ENCODE peak calls at places on chromosomes 7 and 10, in five cellular contexts. N, O, U, K and J are unnamed samples.

GRCh38 chr10:51983481-51983880 is 284.1 kb upstream of the CSTF2T start:
- DNase-seq in N (no peak), O (no peak), U (no peak), K (no peak), J (no peak)

GRCh38 chr10:22693371-22693784 is 21.0 kb downstream of the PIP4K2A start:
- DNase-seq in N (no peak), O (no peak), U (no peak), K (peak), J (no peak)

GRCh38 chr7:26187380-26188290 is 12.9 kb downstream of the HNRNPA2B1 start:
- DNase-seq in N (no peak), O (peak), U (no peak), K (no peak), J (no peak)

GRCh38 chr7:71626206-71626605 is 494.3 kb downstream of the GALNT17 start:
- DNase-seq in N (no peak), O (no peak), U (no peak), K (peak), J (no peak)

GRCh38 chr7:1755783-1756626 is 85.9 kb downstream of the ELFN1 start:
- DNase-seq in N (no peak), O (no peak), U (no peak), K (no peak), J (no peak)

GRCh38 chr7:50632561-50633413 is 67.6 kb upstream of the DDC start:
- DNase-seq in N (peak), O (peak), U (no peak), K (peak), J (peak)

GRCh38 chr10:63437334-63437949 is 28.3 kb downstream of the JMJD1C start:
- DNase-seq in N (no peak), O (no peak), U (no peak), K (peak), J (no peak)

GRCh38 chr10:28711079-28711478 is 33.8 kb downstream of the BAMBI start:
- DNase-seq in N (no peak), O (no peak), U (no peak), K (peak), J (no peak)

GRCh38 chr10:62907470-62908212 is 91.5 kb upstream of the EGR2 start:
- DNase-seq in N (no peak), O (no peak), U (no peak), K (no peak), J (no peak)

GRCh38 chr10:3192856-3193635 is 20.5 kb upstream of the PITRM1 start:
- DNase-seq in N (peak), O (no peak), U (peak), K (peak), J (peak)

GRCh38 chr10:57696641-57697040 is 571.1 kb downstream of the IPMK start:
- DNase-seq in N (peak), O (no peak), U (no peak), K (peak), J (no peak)

GRCh38 chr10:132144086-132144485 is 42.7 kb upstream of the DPYSL4 start:
- DNase-seq in N (no peak), O (no peak), U (no peak), K (no peak), J (no peak)

GRCh38 chr10:120508393-120508792 is 51.4 kb downstream of the PLPP4 start:
- DNase-seq in N (peak), O (no peak), U (no peak), K (peak), J (no peak)

GRCh38 chr7:108253275-108254044 is 123.3 kb upstream of the LAMB4 start:
- DNase-seq in N (peak), O (no peak), U (no peak), K (peak), J (no peak)

GRCh38 chr7:28684729-28685211 is 272.5 kb downstream of the CREB5 start:
- DNase-seq in N (no peak), O (no peak), U (no peak), K (no peak), J (peak)

GRCh38 chr7:22675917-22676343 is 51.1 kb upstream of the IL6 start:
- DNase-seq in N (no peak), O (no peak), U (peak), K (peak), J (no peak)

GRCh38 chr10:129707406-129708388 is 240.7 kb downstream of the MGMT start:
- DNase-seq in N (no peak), O (no peak), U (peak), K (peak), J (no peak)

GRCh38 chr7:36155811-36156361 is 2.8 kb downstream of the EEPD1 start:
- DNase-seq in N (peak), O (no peak), U (no peak), K (no peak), J (peak)

GRCh38 chr10:5775705-5776104 is 37.5 kb downstream of the GDI2 start:
- DNase-seq in N (no peak), O (no peak), U (no peak), K (no peak), J (no peak)

GRCh38 chr10:105793071-105793470 is 1152.0 kb downstream of the SORCS3 start:
- DNase-seq in N (no peak), O (no peak), U (no peak), K (no peak), J (no peak)

GRCh38 chr7:48183965-48184364 is 12.7 kb downstream of the ABCA13 start:
- DNase-seq in N (no peak), O (no peak), U (no peak), K (no peak), J (no peak)

GRCh38 chr7:48182736-48183369 is 11.6 kb downstream of the ABCA13 start:
- DNase-seq in N (no peak), O (no peak), U (peak), K (peak), J (no peak)

GRCh38 chr7:48180981-48181380 is 9.7 kb downstream of the ABCA13 start:
- DNase-seq in N (no peak), O (no peak), U (no peak), K (peak), J (no peak)

GRCh38 chr7:48179631-48180030 is 8.4 kb downstream of the ABCA13 start:
- DNase-seq in N (no peak), O (no peak), U (no peak), K (no peak), J (no peak)

DNA sequence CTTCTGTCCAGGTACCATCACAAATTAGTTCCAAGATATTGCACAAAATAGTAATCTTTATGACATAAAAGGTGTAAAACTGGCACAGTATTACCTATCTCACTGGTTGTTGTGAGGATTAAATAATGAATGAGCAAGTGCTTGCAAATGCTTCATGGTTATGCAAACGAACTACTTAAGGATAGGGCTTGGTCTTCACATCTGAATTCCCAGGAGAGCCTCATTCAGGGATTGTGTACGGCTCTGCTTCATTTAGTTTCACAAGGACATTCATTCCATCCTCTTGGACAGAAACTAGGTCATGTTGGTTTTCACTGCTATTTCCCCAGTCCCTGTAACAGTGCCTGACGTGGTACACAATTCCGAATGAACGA is 12.1 kb downstream of the ABCA13 start:
- DNase-seq in N (no peak), O (no peak), U (no peak), K (peak), J (no peak)
- TF ChIP-seq CTCF in N (no peak), O (no peak), U (no peak), K (no peak), J (no peak)

DNA sequence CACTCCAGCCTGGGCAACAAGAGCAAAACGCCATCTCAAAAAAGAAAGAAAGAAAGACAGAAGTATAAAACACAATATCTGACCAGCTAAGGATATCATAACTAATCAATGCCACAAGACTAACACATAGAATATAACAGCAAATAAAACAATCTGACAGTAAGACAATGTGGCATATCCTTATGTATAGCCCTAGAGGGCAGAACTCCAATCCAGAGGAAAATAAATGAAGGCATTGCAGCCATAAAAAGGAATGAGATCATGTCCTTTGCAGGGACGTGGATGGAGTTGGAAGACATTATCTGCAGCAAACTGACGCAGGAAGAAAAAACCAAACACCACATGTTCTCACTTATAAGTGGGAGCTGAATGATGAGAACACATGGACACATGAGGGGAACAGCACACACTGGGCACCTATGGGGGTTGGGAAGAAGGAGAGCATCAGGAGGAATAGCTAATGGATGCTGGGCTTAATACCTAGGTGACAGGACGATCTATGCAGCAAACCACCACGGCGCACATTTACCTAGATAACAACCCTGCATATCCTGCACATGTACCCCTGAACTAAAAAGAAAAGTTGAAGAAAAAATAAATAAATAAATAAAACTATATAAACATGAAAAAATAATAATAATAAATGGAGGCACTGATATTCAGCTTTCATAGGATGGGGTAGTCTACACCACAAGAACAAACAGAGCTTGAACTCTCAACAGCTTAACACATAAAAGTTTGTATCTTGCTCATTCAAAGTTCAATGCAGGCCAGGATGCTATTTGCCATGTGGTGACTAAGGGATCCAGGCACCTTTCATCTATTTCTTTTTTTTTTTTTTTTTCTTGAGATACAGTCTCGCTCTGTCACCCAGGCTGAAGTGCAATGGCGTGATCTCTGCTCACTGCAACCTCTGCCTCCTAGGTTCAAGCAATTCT is 66.1 kb upstream of the KAT6B start:
- DNase-seq in N (no peak), O (no peak), U (no peak), K (no peak), J (no peak)
- TF ChIP-seq CTCF in N (no peak), O (no peak), U (no peak), K (no peak), J (no peak)

GRCh38 chr7:123994449-123994848 is 38.4 kb downstream of the TMEM229A start:
- DNase-seq in N (no peak), O (no peak), U (no peak), K (no peak), J (no peak)

GRCh38 chr7:123995617-123996326 is 37.1 kb downstream of the TMEM229A start:
- DNase-seq in N (no peak), O (no peak), U (no peak), K (no peak), J (no peak)

GRCh38 chr7:123996327-123996625 is 36.6 kb downstream of the TMEM229A start:
- DNase-seq in N (no peak), O (no peak), U (no peak), K (no peak), J (no peak)

GRCh38 chr7:123998921-123999320 is 33.9 kb downstream of the TMEM229A start:
- DNase-seq in N (no peak), O (no peak), U (no peak), K (no peak), J (no peak)

GRCh38 chr7:123999698-124000097 is 33.2 kb downstream of the TMEM229A start:
- DNase-seq in N (no peak), O (no peak), U (no peak), K (no peak), J (no peak)
- TF ChIP-seq CTCF in N (no peak), O (no peak), U (no peak), K (no peak), J (no peak)

GRCh38 chr7:44922351-44922694 is 37.0 kb upstream of the PURB start:
- DNase-seq in N (no peak), O (no peak), U (no peak), K (no peak), J (no peak)
- TF ChIP-seq CTCF in N (no peak), O (no peak), U (no peak), K (no peak), J (no peak)

DNA sequence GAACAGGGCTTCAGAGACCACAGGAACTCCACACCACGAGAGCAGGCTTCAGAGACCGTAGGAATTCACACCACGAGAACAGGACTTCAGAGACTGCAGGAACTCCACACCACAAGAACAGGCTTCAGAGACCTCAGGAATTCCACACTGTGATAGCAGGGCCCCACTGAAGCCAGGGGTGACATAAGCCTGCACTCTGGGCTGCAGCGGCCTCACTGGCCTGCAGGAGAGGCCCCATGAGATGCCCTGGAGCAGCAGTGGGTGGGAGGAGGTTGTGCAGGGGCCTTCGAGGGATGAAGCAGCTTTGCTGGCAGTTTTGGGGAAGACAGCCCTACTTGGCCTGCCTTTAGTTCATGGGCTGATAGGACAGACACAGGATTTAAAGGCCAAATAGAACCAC is 614.7 kb downstream of the PTPRN2 start:
- DNase-seq in N (no peak), O (no peak), U (no peak), K (no peak), J (no peak)
- TF ChIP-seq CTCF in N (no peak), O (no peak), U (no peak), K (no peak), J (no peak)

GRCh38 chr10:99858849-99859248 is 76.4 kb downstream of the ABCC2 start:
- DNase-seq in N (no peak), O (no peak), U (no peak), K (no peak), J (no peak)

GRCh38 chr10:99854860-99855259 is 72.4 kb downstream of the ABCC2 start:
- DNase-seq in N (no peak), O (no peak), U (peak), K (peak), J (peak)

GRCh38 chr10:99855479-99856071 is 73.1 kb downstream of the ABCC2 start:
- DNase-seq in N (no peak), O (no peak), U (no peak), K (no peak), J (no peak)

GRCh38 chr10:99860466-99860865 is 78.0 kb downstream of the ABCC2 start:
- DNase-seq in N (no peak), O (no peak), U (no peak), K (no peak), J (no peak)

GRCh38 chr10:99859585-99859984 is 77.1 kb downstream of the ABCC2 start:
- DNase-seq in N (peak), O (peak), U (no peak), K (no peak), J (no peak)
- TF ChIP-seq CTCF in N (peak), O (peak), U (peak), K (peak), J (peak)

GRCh38 chr10:34674169-34674568 is 140.9 kb downstream of the PARD3 start:
- DNase-seq in N (no peak), O (no peak), U (no peak), K (no peak), J (no peak)

GRCh38 chr10:34681933-34682332 is 133.2 kb downstream of the PARD3 start:
- DNase-seq in N (no peak), O (no peak), U (no peak), K (no peak), J (no peak)

GRCh38 chr10:34677132-34677531 is 138.0 kb downstream of the PARD3 start:
- DNase-seq in N (no peak), O (no peak), U (no peak), K (no peak), J (no peak)

GRCh38 chr10:34679177-34679576 is 135.9 kb downstream of the PARD3 start:
- DNase-seq in N (no peak), O (no peak), U (no peak), K (no peak), J (no peak)

GRCh38 chr10:34677591-34677990 is 137.5 kb downstream of the PARD3 start:
- DNase-seq in N (no peak), O (no peak), U (no peak), K (no peak), J (no peak)
- TF ChIP-seq CTCF in N (no peak), O (peak), U (no peak), K (no peak), J (peak)

GRCh38 chr10:15370741-15371701 is at the start of gene FAM171A1:
- DNase-seq in N (peak), O (peak), U (no peak), K (peak), J (peak)
- TF ChIP-seq CTCF in N (no peak), O (no peak), U (peak), K (peak), J (no peak)

GRCh38 chr7:73615886-73616285 is 8.4 kb downstream of the MLXIPL start:
- DNase-seq in N (no peak), O (peak), U (no peak), K (peak), J (no peak)

GRCh38 chr7:73611017-73611555 is 13.2 kb downstream of the MLXIPL start:
- DNase-seq in N (no peak), O (peak), U (no peak), K (no peak), J (no peak)

GRCh38 chr7:73610105-73610504 is 14.2 kb downstream of the MLXIPL start:
- DNase-seq in N (no peak), O (no peak), U (no peak), K (no peak), J (no peak)

GRCh38 chr7:73613954-73614735 is 10.2 kb downstream of the MLXIPL start:
- DNase-seq in N (no peak), O (no peak), U (no peak), K (no peak), J (no peak)

GRCh38 chr7:73612598-73613269 is 11.6 kb downstream of the MLXIPL start:
- DNase-seq in N (peak), O (no peak), U (no peak), K (peak), J (no peak)
- TF ChIP-seq CTCF in N (no peak), O (peak), U (peak), K (peak), J (no peak)

GRCh38 chr7:67618569-67619543 is 622.2 kb downstream of the TYW1 start:
- DNase-seq in N (no peak), O (peak), U (no peak), K (no peak), J (peak)
- TF ChIP-seq CTCF in N (no peak), O (peak), U (no peak), K (no peak), J (no peak)